ENCODE peak calls at places on chromosomes 3 and 15, in seven cellular contexts. One of them, this sample, is unnamed.

GRCh38 chr3:55402886-55403605 is 84.1 kb downstream of the WNT5A start:
- DNase-seq in RPMI8226: no peak
- DNase-seq in AG08395: no peak
- DNase-seq in foreskin fibroblast: peak
- DNase-seq in kidney epithelial cell: peak
- DNase-seq in progenitor cell of endocrine pancreas: no peak
- DNase-seq in heart left ventricle: no peak
- DNase-seq in this sample: no peak

GRCh38 chr3:107117922-107118576 is 259.2 kb upstream of the CCDC54 start:
- DNase-seq in RPMI8226: peak
- DNase-seq in progenitor cell of endocrine pancreas: no peak
- DNase-seq in heart left ventricle: peak
- DNase-seq in AG08395: peak
- DNase-seq in foreskin fibroblast: peak
- DNase-seq in kidney epithelial cell: peak
- DNase-seq in this sample: peak

GRCh38 chr3:86814918-86815655 is 175.9 kb downstream of the VGLL3 start:
- DNase-seq in heart left ventricle: no peak
- DNase-seq in foreskin fibroblast: peak
- DNase-seq in progenitor cell of endocrine pancreas: no peak
- DNase-seq in kidney epithelial cell: no peak
- DNase-seq in RPMI8226: no peak
- DNase-seq in AG08395: peak
- DNase-seq in this sample: no peak

GRCh38 chr3:15823092-15823491 is 25.3 kb upstream of the ANKRD28 start:
- DNase-seq in progenitor cell of endocrine pancreas: no peak
- DNase-seq in kidney epithelial cell: no peak
- DNase-seq in AG08395: no peak
- DNase-seq in RPMI8226: no peak
- DNase-seq in heart left ventricle: no peak
- DNase-seq in foreskin fibroblast: no peak
- DNase-seq in this sample: no peak

GRCh38 chr3:134476977-134477376 is 8.8 kb downstream of the ANAPC13 start:
- DNase-seq in AG08395: peak
- DNase-seq in foreskin fibroblast: peak
- DNase-seq in kidney epithelial cell: no peak
- DNase-seq in RPMI8226: no peak
- DNase-seq in heart left ventricle: peak
- DNase-seq in progenitor cell of endocrine pancreas: no peak
- DNase-seq in this sample: no peak

GRCh38 chr3:45509038-45509767 is 85.3 kb upstream of the LIMD1 start:
- DNase-seq in progenitor cell of endocrine pancreas: no peak
- DNase-seq in kidney epithelial cell: peak
- DNase-seq in RPMI8226: no peak
- DNase-seq in foreskin fibroblast: peak
- DNase-seq in heart left ventricle: no peak
- DNase-seq in AG08395: peak
- DNase-seq in this sample: peak

GRCh38 chr15:65782096-65782495 is 10.0 kb downstream of the DENND4A start:
- DNase-seq in progenitor cell of endocrine pancreas: no peak
- DNase-seq in foreskin fibroblast: no peak
- DNase-seq in RPMI8226: no peak
- DNase-seq in AG08395: no peak
- DNase-seq in heart left ventricle: no peak
- DNase-seq in kidney epithelial cell: no peak
- DNase-seq in this sample: no peak

GRCh38 chr3:153173758-153174516 is 11.9 kb downstream of the RAP2B start:
- DNase-seq in RPMI8226: peak
- DNase-seq in heart left ventricle: no peak
- DNase-seq in kidney epithelial cell: no peak
- DNase-seq in foreskin fibroblast: peak
- DNase-seq in progenitor cell of endocrine pancreas: no peak
- DNase-seq in AG08395: peak
- DNase-seq in this sample: no peak

GRCh38 chr15:89781891-89782618 is 5.9 kb downstream of the MESP2 start:
- DNase-seq in foreskin fibroblast: peak
- DNase-seq in kidney epithelial cell: no peak
- DNase-seq in heart left ventricle: no peak
- DNase-seq in RPMI8226: peak
- DNase-seq in AG08395: peak
- DNase-seq in progenitor cell of endocrine pancreas: no peak
- DNase-seq in this sample: no peak

GRCh38 chr15:34987182-34987488 is 952 bp downstream of the ZNF770 start:
- DNase-seq in progenitor cell of endocrine pancreas: no peak
- DNase-seq in foreskin fibroblast: peak
- DNase-seq in AG08395: no peak
- DNase-seq in kidney epithelial cell: no peak
- DNase-seq in RPMI8226: no peak
- DNase-seq in heart left ventricle: no peak
- DNase-seq in this sample: no peak

GRCh38 chr3:28924744-28925360 is 356.0 kb upstream of the RBMS3 start:
- DNase-seq in progenitor cell of endocrine pancreas: no peak
- DNase-seq in foreskin fibroblast: peak
- DNase-seq in kidney epithelial cell: no peak
- DNase-seq in heart left ventricle: no peak
- DNase-seq in AG08395: peak
- DNase-seq in RPMI8226: no peak
- DNase-seq in this sample: no peak

GRCh38 chr3:112579232-112579631 is 17.4 kb downstream of the SLC35A5 start:
- DNase-seq in AG08395: no peak
- DNase-seq in kidney epithelial cell: no peak
- DNase-seq in progenitor cell of endocrine pancreas: no peak
- DNase-seq in RPMI8226: no peak
- DNase-seq in heart left ventricle: no peak
- DNase-seq in foreskin fibroblast: no peak
- DNase-seq in this sample: no peak

GRCh38 chr3:32391643-32392529 is at the start of gene CMTM7:
- DNase-seq in heart left ventricle: peak
- DNase-seq in progenitor cell of endocrine pancreas: peak
- DNase-seq in foreskin fibroblast: peak
- DNase-seq in kidney epithelial cell: no peak
- DNase-seq in RPMI8226: peak
- DNase-seq in AG08395: peak
- DNase-seq in this sample: no peak

GRCh38 chr3:141257971-141258370 is 26.3 kb downstream of the PXYLP1 start:
- DNase-seq in AG08395: no peak
- DNase-seq in progenitor cell of endocrine pancreas: no peak
- DNase-seq in kidney epithelial cell: no peak
- DNase-seq in heart left ventricle: no peak
- DNase-seq in RPMI8226: no peak
- DNase-seq in foreskin fibroblast: no peak
- DNase-seq in this sample: no peak

GRCh38 chr3:112763258-112763657 is 83.4 kb downstream of the CD200R1L start:
- DNase-seq in progenitor cell of endocrine pancreas: no peak
- DNase-seq in kidney epithelial cell: no peak
- DNase-seq in foreskin fibroblast: peak
- DNase-seq in heart left ventricle: no peak
- DNase-seq in AG08395: no peak
- DNase-seq in RPMI8226: no peak
- DNase-seq in this sample: no peak

GRCh38 chr15:96158938-96159337 is 171.6 kb upstream of the NR2F2 start:
- DNase-seq in progenitor cell of endocrine pancreas: no peak
- DNase-seq in AG08395: no peak
- DNase-seq in kidney epithelial cell: no peak
- DNase-seq in foreskin fibroblast: peak
- DNase-seq in heart left ventricle: peak
- DNase-seq in RPMI8226: no peak
- DNase-seq in this sample: no peak

GRCh38 chr15:52082197-52083036 is 30.2 kb downstream of the BCL2L10 start:
- DNase-seq in RPMI8226: peak
- DNase-seq in foreskin fibroblast: no peak
- DNase-seq in kidney epithelial cell: no peak
- DNase-seq in progenitor cell of endocrine pancreas: no peak
- DNase-seq in heart left ventricle: no peak
- DNase-seq in AG08395: no peak
- DNase-seq in this sample: no peak

GRCh38 chr3:167605871-167606270 is 47.9 kb downstream of the WDR49 start:
- DNase-seq in kidney epithelial cell: no peak
- DNase-seq in RPMI8226: no peak
- DNase-seq in foreskin fibroblast: no peak
- DNase-seq in progenitor cell of endocrine pancreas: no peak
- DNase-seq in heart left ventricle: no peak
- DNase-seq in AG08395: no peak
- DNase-seq in this sample: no peak

GRCh38 chr15:51038258-51039042 is 56.3 kb downstream of the TNFAIP8L3 start:
- DNase-seq in progenitor cell of endocrine pancreas: no peak
- DNase-seq in heart left ventricle: no peak
- DNase-seq in AG08395: no peak
- DNase-seq in RPMI8226: no peak
- DNase-seq in foreskin fibroblast: no peak
- DNase-seq in kidney epithelial cell: no peak
- DNase-seq in this sample: no peak

GRCh38 chr3:31462050-31462569 is 70.6 kb upstream of the STT3B start:
- DNase-seq in RPMI8226: peak
- DNase-seq in AG08395: no peak
- DNase-seq in kidney epithelial cell: no peak
- DNase-seq in progenitor cell of endocrine pancreas: no peak
- DNase-seq in foreskin fibroblast: no peak
- DNase-seq in heart left ventricle: no peak
- DNase-seq in this sample: no peak

GRCh38 chr15:48031466-48031865 is 89.3 kb upstream of the SLC24A5 start:
- DNase-seq in RPMI8226: no peak
- DNase-seq in foreskin fibroblast: no peak
- DNase-seq in progenitor cell of endocrine pancreas: no peak
- DNase-seq in AG08395: no peak
- DNase-seq in kidney epithelial cell: no peak
- DNase-seq in heart left ventricle: no peak
- DNase-seq in this sample: no peak

GRCh38 chr15:74400313-74400850 is 32.9 kb upstream of the CYP11A1 start:
- DNase-seq in progenitor cell of endocrine pancreas: no peak
- DNase-seq in heart left ventricle: no peak
- DNase-seq in kidney epithelial cell: no peak
- DNase-seq in AG08395: no peak
- DNase-seq in RPMI8226: peak
- DNase-seq in foreskin fibroblast: no peak
- DNase-seq in this sample: no peak

GRCh38 chr3:125232394-125232793 is 19.8 kb upstream of the SLC12A8 start:
- DNase-seq in heart left ventricle: no peak
- DNase-seq in AG08395: no peak
- DNase-seq in foreskin fibroblast: no peak
- DNase-seq in progenitor cell of endocrine pancreas: no peak
- DNase-seq in kidney epithelial cell: no peak
- DNase-seq in RPMI8226: no peak
- DNase-seq in this sample: no peak

GRCh38 chr15:57797608-57798267 is 91.2 kb downstream of the POLR2M start:
- DNase-seq in RPMI8226: no peak
- DNase-seq in kidney epithelial cell: no peak
- DNase-seq in progenitor cell of endocrine pancreas: no peak
- DNase-seq in foreskin fibroblast: no peak
- DNase-seq in heart left ventricle: no peak
- DNase-seq in AG08395: no peak
- DNase-seq in this sample: no peak

GRCh38 chr3:27666708-27667107 is 55.4 kb downstream of the EOMES start:
- DNase-seq in AG08395: peak
- DNase-seq in foreskin fibroblast: peak
- DNase-seq in kidney epithelial cell: no peak
- DNase-seq in heart left ventricle: peak
- DNase-seq in RPMI8226: peak
- DNase-seq in progenitor cell of endocrine pancreas: no peak
- DNase-seq in this sample: peak

GRCh38 chr3:185332026-185332735 is 30.8 kb upstream of the MAP3K13 start:
- DNase-seq in RPMI8226: peak
- DNase-seq in kidney epithelial cell: peak
- DNase-seq in foreskin fibroblast: peak
- DNase-seq in progenitor cell of endocrine pancreas: no peak
- DNase-seq in AG08395: no peak
- DNase-seq in heart left ventricle: no peak
- DNase-seq in this sample: peak

GRCh38 chr3:192444096-192444790 is 283.1 kb downstream of the FGF12 start:
- DNase-seq in foreskin fibroblast: peak
- DNase-seq in progenitor cell of endocrine pancreas: peak
- DNase-seq in AG08395: peak
- DNase-seq in heart left ventricle: peak
- DNase-seq in kidney epithelial cell: no peak
- DNase-seq in RPMI8226: peak
- DNase-seq in this sample: peak

GRCh38 chr3:11774296-11774877 is 72.3 kb downstream of the TAMM41 start:
- DNase-seq in heart left ventricle: peak
- DNase-seq in progenitor cell of endocrine pancreas: peak
- DNase-seq in kidney epithelial cell: no peak
- DNase-seq in RPMI8226: peak
- DNase-seq in AG08395: peak
- DNase-seq in foreskin fibroblast: peak
- DNase-seq in this sample: peak

GRCh38 chr15:101039461-101039860 is 120.3 kb downstream of the LRRK1 start:
- DNase-seq in kidney epithelial cell: no peak
- DNase-seq in progenitor cell of endocrine pancreas: no peak
- DNase-seq in foreskin fibroblast: no peak
- DNase-seq in heart left ventricle: no peak
- DNase-seq in AG08395: no peak
- DNase-seq in RPMI8226: no peak
- DNase-seq in this sample: no peak

GRCh38 chr3:72663429-72663828 is 184.8 kb downstream of the SHQ1 start:
- DNase-seq in AG08395: peak
- DNase-seq in RPMI8226: no peak
- DNase-seq in progenitor cell of endocrine pancreas: no peak
- DNase-seq in foreskin fibroblast: peak
- DNase-seq in heart left ventricle: no peak
- DNase-seq in kidney epithelial cell: no peak
- DNase-seq in this sample: no peak

GRCh38 chr3:138497851-138498250 is 63.4 kb downstream of the ESYT3 start:
- DNase-seq in heart left ventricle: no peak
- DNase-seq in progenitor cell of endocrine pancreas: no peak
- DNase-seq in kidney epithelial cell: no peak
- DNase-seq in AG08395: no peak
- DNase-seq in RPMI8226: no peak
- DNase-seq in foreskin fibroblast: no peak
- DNase-seq in this sample: no peak

GRCh38 chr15:101210466-101210865 is 41.4 kb downstream of the CHSY1 start:
- DNase-seq in RPMI8226: no peak
- DNase-seq in AG08395: no peak
- DNase-seq in progenitor cell of endocrine pancreas: no peak
- DNase-seq in heart left ventricle: no peak
- DNase-seq in foreskin fibroblast: no peak
- DNase-seq in kidney epithelial cell: no peak
- DNase-seq in this sample: no peak

GRCh38 chr3:152026033-152026556 is 152.7 kb downstream of the SUCNR1 start:
- DNase-seq in RPMI8226: no peak
- DNase-seq in foreskin fibroblast: peak
- DNase-seq in kidney epithelial cell: peak
- DNase-seq in heart left ventricle: no peak
- DNase-seq in AG08395: peak
- DNase-seq in progenitor cell of endocrine pancreas: no peak
- DNase-seq in this sample: peak

GRCh38 chr15:31477851-31478250 is 151.2 kb downstream of the KLF13 start:
- DNase-seq in RPMI8226: no peak
- DNase-seq in heart left ventricle: no peak
- DNase-seq in foreskin fibroblast: no peak
- DNase-seq in progenitor cell of endocrine pancreas: no peak
- DNase-seq in AG08395: no peak
- DNase-seq in kidney epithelial cell: no peak
- DNase-seq in this sample: no peak

GRCh38 chr15:50166216-50166615 is 15.8 kb upstream of the SLC27A2 start:
- DNase-seq in progenitor cell of endocrine pancreas: no peak
- DNase-seq in RPMI8226: no peak
- DNase-seq in kidney epithelial cell: no peak
- DNase-seq in heart left ventricle: no peak
- DNase-seq in foreskin fibroblast: peak
- DNase-seq in AG08395: peak
- DNase-seq in this sample: peak

GRCh38 chr3:185958626-185959025 is 20.8 kb upstream of the TRA2B start:
- DNase-seq in heart left ventricle: no peak
- DNase-seq in RPMI8226: no peak
- DNase-seq in foreskin fibroblast: peak
- DNase-seq in progenitor cell of endocrine pancreas: no peak
- DNase-seq in AG08395: no peak
- DNase-seq in kidney epithelial cell: no peak
- DNase-seq in this sample: no peak

GRCh38 chr3:7999363-7999762 is 502.3 kb upstream of the LMCD1 start:
- DNase-seq in progenitor cell of endocrine pancreas: no peak
- DNase-seq in RPMI8226: no peak
- DNase-seq in kidney epithelial cell: no peak
- DNase-seq in AG08395: no peak
- DNase-seq in foreskin fibroblast: no peak
- DNase-seq in heart left ventricle: no peak
- DNase-seq in this sample: no peak

GRCh38 chr15:22262613-22263020 is 182.3 kb downstream of the OR4M2 start:
- DNase-seq in AG08395: no peak
- DNase-seq in progenitor cell of endocrine pancreas: no peak
- DNase-seq in heart left ventricle: no peak
- DNase-seq in kidney epithelial cell: no peak
- DNase-seq in RPMI8226: no peak
- DNase-seq in foreskin fibroblast: no peak
- DNase-seq in this sample: no peak